ENCODE peak calls at places on chromosomes 13 and 19, in five cellular contexts. T is NCI-H2171 treated with DMSO at 0.1 percent for 48 hours, L is Daoy, V is amygdala, G is lower leg skin. S is an unnamed sample.

GRCh38 chr19:5321851-5322681 is 18.5 kb downstream of the PTPRS start:
- DNase-seq in G (no peak), V (no peak), L (peak; percentile 43), T (no peak), S (no peak)

GRCh38 chr13:53250272-53250875 is 221.8 kb downstream of the OLFM4 start:
- DNase-seq in L (peak; percentile 29), V (no peak), T (peak; percentile 89), G (peak; percentile 18), S (no peak)

GRCh38 chr19:15421136-15421535 is 2.3 kb upstream of the AKAP8L start:
- DNase-seq in V (no peak), T (no peak), G (no peak), L (no peak), S (no peak)

GRCh38 chr19:55305491-55305890 is 19.6 kb downstream of the TMEM150B start:
- DNase-seq in L (peak; percentile 36), V (no peak), G (no peak), T (peak; percentile 34), S (no peak)

GRCh38 chr13:111201304-111201940 is 86.3 kb downstream of the ARHGEF7 start:
- DNase-seq in L (no peak), V (no peak), T (no peak), G (no peak), S (no peak)

GRCh38 chr13:111429064-111429558 is 108.7 kb downstream of the TEX29 start:
- DNase-seq in V (no peak), T (peak; percentile 2), G (peak; percentile 31), L (peak; percentile 30), S (no peak)

GRCh38 chr13:32713397-32713796 is 127.1 kb downstream of the PDS5B start:
- DNase-seq in V (no peak), G (no peak), L (no peak), T (no peak), S (no peak)

GRCh38 chr13:102608944-102609343 is 12.2 kb downstream of the TPP2 start:
- DNase-seq in L (no peak), V (no peak), G (no peak), T (no peak), S (no peak)

GRCh38 chr13:111219306-111219705 is 101.1 kb upstream of the TEX29 start:
- DNase-seq in T (no peak), L (no peak), G (no peak), V (no peak), S (no peak)

GRCh38 chr13:42066542-42066941 is 18.1 kb downstream of the DGKH start:
- DNase-seq in T (no peak), G (no peak), L (no peak), V (no peak), S (no peak)

GRCh38 chr13:51721485-51721884 is 82.5 kb downstream of the DHRS12 start:
- DNase-seq in T (no peak), L (no peak), G (no peak), V (no peak), S (no peak)

GRCh38 chr19:10061717-10062310 is 24.3 kb upstream of the SHFL start:
- DNase-seq in V (no peak), G (no peak), L (peak; percentile 21), T (no peak), S (no peak)

GRCh38 chr19:1512671-1513491 is at the start of gene ADAMTSL5:
- DNase-seq in T (no peak), L (peak; percentile 84), G (no peak), V (no peak), S (no peak)

GRCh38 chr19:52542984-52543664 is 15.7 kb downstream of the ZNF808 start:
- DNase-seq in V (no peak), T (no peak), G (no peak), L (peak; percentile 11), S (no peak)

GRCh38 chr13:97335488-97336134 is 98.4 kb upstream of the RAP2A start:
- DNase-seq in T (no peak), G (no peak), V (no peak), L (no peak), S (no peak)

GRCh38 chr13:45473627-45474026 is 8.9 kb downstream of the COG3 start:
- DNase-seq in G (no peak), T (peak; percentile 3), V (no peak), L (no peak), S (no peak)

GRCh38 chr13:91133941-91134772 is 213.3 kb upstream of the MIR17HG start:
- DNase-seq in V (no peak), G (peak; percentile 25), T (peak; percentile 44), L (peak; percentile 27), S (no peak)

GRCh38 chr13:43785681-43786471 is 896 bp downstream of the ENOX1 start:
- DNase-seq in G (peak; percentile 55), T (peak; percentile 75), L (peak; percentile 71), V (peak; percentile 81), S (peak; percentile 87)

GRCh38 chr19:367561-367960 is 23.0 kb upstream of the MIER2 start:
- DNase-seq in V (no peak), L (no peak), T (no peak), G (no peak), S (no peak)

GRCh38 chr19:35262101-35262761 is 6.5 kb upstream of the USF2 start:
- DNase-seq in G (no peak), V (no peak), T (no peak), L (peak; percentile 14), S (peak; percentile 40)

GRCh38 chr19:37055330-37055729 is 22.9 kb upstream of the ZNF420 start:
- DNase-seq in L (no peak), G (no peak), T (no peak), V (no peak), S (no peak)

GRCh38 chr19:2455481-2456300 is 1.1 kb downstream of the LMNB2 start:
- DNase-seq in T (no peak), V (no peak), G (no peak), L (peak; percentile 35), S (peak; percentile 64)

GRCh38 chr19:2428027-2428690 is 773 bp upstream of the TIMM13 start:
- DNase-seq in V (no peak), G (peak; percentile 23), T (peak; percentile 36), L (peak; percentile 39), S (no peak)

GRCh38 chr19:45340232-45340898 is at the start of gene KLC3:
- DNase-seq in L (no peak), T (peak; percentile 55), V (no peak), G (no peak), S (no peak)

GRCh38 chr19:28829762-28830161 is 383.2 kb downstream of the UQCRFS1 start:
- DNase-seq in T (no peak), G (no peak), V (no peak), L (no peak), S (no peak)

GRCh38 chr19:5818594-5818993 is 13.7 kb downstream of the NRTN start:
- DNase-seq in G (no peak), T (no peak), V (no peak), L (no peak), S (no peak)

GRCh38 chr13:107770541-107770940 is 444.8 kb downstream of the LIG4 start:
- DNase-seq in T (no peak), V (no peak), G (no peak), L (no peak), S (no peak)

GRCh38 chr19:57269515-57270250 is 10.6 kb upstream of the ZNF460 start:
- DNase-seq in V (no peak), T (no peak), G (no peak), L (peak; percentile 67), S (no peak)

S was measured in ureter.